ENCODE peak calls at places on chromosome 22, in nine cellular contexts. I is coronary artery, Q is testis, W is psoas muscle, A is PC-3, Z is astrocyte of the spinal cord, N is uterus, P is esophagus squamous epithelium, X is endodermal cell. M is an unnamed sample.

GRCh38 chr22:23285734-23286133 is 105.4 kb downstream of the BCR start:
- DNase-seq in A (no peak), W (no peak), X (no peak), I (no peak), P (no peak), Z (peak), Q (no peak), N (no peak), M (no peak)

GRCh38 chr22:49044776-49045175 is 782.9 kb downstream of the BRD1 start:
- DNase-seq in X (no peak), W (no peak), A (no peak), P (no peak), Q (no peak), I (no peak), Z (no peak), N (no peak), M (no peak)

GRCh38 chr22:49197500-49197899 is 630.2 kb downstream of the BRD1 start:
- DNase-seq in I (peak), P (no peak), N (peak), A (no peak), W (no peak), Q (peak), X (peak), Z (no peak), M (no peak)

GRCh38 chr22:48407256-48407955 is 1420.3 kb downstream of the BRD1 start:
- DNase-seq in Z (no peak), W (no peak), X (no peak), A (no peak), P (no peak), I (no peak), N (no peak), Q (no peak), M (no peak)

GRCh38 chr22:35620624-35621245 is 3.6 kb upstream of the MB start:
- DNase-seq in X (no peak), P (no peak), Z (peak), Q (no peak), W (no peak), A (no peak), N (peak), I (no peak), M (no peak)

GRCh38 chr22:25582946-25583345 is 18.5 kb downstream of the GRK3 start:
- DNase-seq in N (no peak), I (no peak), Z (no peak), P (no peak), Q (no peak), W (no peak), X (no peak), A (no peak), M (no peak)

GRCh38 chr22:44842417-44842816 is 90.0 kb downstream of the ARHGAP8 start:
- DNase-seq in N (no peak), I (no peak), Z (no peak), X (no peak), P (no peak), W (no peak), A (no peak), Q (no peak), M (no peak)

GRCh38 chr22:49792107-49792506 is 35.6 kb downstream of the BRD1 start:
- DNase-seq in Z (no peak), I (no peak), A (no peak), P (no peak), X (no peak), N (no peak), Q (no peak), W (peak), M (no peak)

GRCh38 chr22:24965822-24966626 is 13.5 kb downstream of the KIAA1671 start:
- DNase-seq in Q (peak), A (peak), N (no peak), Z (peak), I (no peak), W (peak), X (no peak), P (no peak), M (no peak)

GRCh38 chr22:31094741-31095140 is 12.6 kb downstream of the SELENOM start:
- DNase-seq in W (no peak), Z (no peak), P (no peak), Q (no peak), I (no peak), N (no peak), A (no peak), X (no peak), M (no peak)

GRCh38 chr22:39135092-39135896 is 17.2 kb downstream of the CBX7 start:
- DNase-seq in A (peak), I (no peak), X (peak), Z (peak), N (no peak), Q (no peak), P (no peak), W (no peak), M (no peak)

GRCh38 chr22:43946391-43946680 is 8.9 kb upstream of the SAMM50 start:
- DNase-seq in I (no peak), P (no peak), W (no peak), N (no peak), Q (no peak), A (no peak), X (no peak), Z (no peak), M (no peak)

GRCh38 chr22:45101828-45102227 is 61.9 kb upstream of the NUP50 start:
- DNase-seq in A (peak), W (peak), X (peak), I (no peak), Q (peak), P (no peak), Z (peak), N (peak), M (no peak)

GRCh38 chr22:46068176-46068907 is 82.0 kb upstream of the PPARA start:
- DNase-seq in W (no peak), Z (peak), P (no peak), N (no peak), I (no peak), A (peak), Q (no peak), X (no peak), M (no peak)

GRCh38 chr22:35544189-35544588 is 3.6 kb downstream of the RASD2 start:
- DNase-seq in A (no peak), N (no peak), I (no peak), X (no peak), Z (no peak), W (no peak), Q (no peak), P (no peak), M (no peak)

GRCh38 chr22:46561435-46561905 is 24.1 kb upstream of the CELSR1 start:
- DNase-seq in N (no peak), A (peak), P (no peak), X (peak), W (no peak), Z (no peak), I (no peak), Q (peak), M (no peak)

GRCh38 chr22:39819429-39819828 is 74.1 kb downstream of the ENTHD1 start:
- DNase-seq in Z (no peak), P (no peak), A (no peak), X (no peak), N (no peak), W (no peak), Q (no peak), I (no peak), M (no peak)

GRCh38 chr22:45271667-45272188 is 13.0 kb upstream of the UPK3A start:
- DNase-seq in Q (peak), P (no peak), Z (no peak), A (no peak), W (peak), N (peak), I (no peak), X (no peak), M (no peak)

GRCh38 chr22:29136715-29137700 is 64.2 kb downstream of the KREMEN1 start:
- DNase-seq in N (no peak), A (no peak), I (no peak), Q (no peak), Z (no peak), W (peak), X (no peak), P (no peak), M (no peak)

GRCh38 chr22:46596032-46596441 is 24.1 kb upstream of the GRAMD4 start:
- DNase-seq in N (no peak), Z (no peak), Q (no peak), A (no peak), X (no peak), I (no peak), W (peak), P (no peak), M (no peak)

GRCh38 chr22:46500201-46500600 is 37.2 kb downstream of the CELSR1 start:
- DNase-seq in I (no peak), W (no peak), Z (no peak), X (peak), Q (no peak), N (no peak), A (no peak), P (no peak), M (no peak)

GRCh38 chr22:47474895-47475294 is 712.4 kb downstream of the TBC1D22A start:
- DNase-seq in N (no peak), I (no peak), A (no peak), P (no peak), W (no peak), Z (peak), X (no peak), Q (no peak), M (no peak)

GRCh38 chr22:47165998-47166397 is 403.5 kb downstream of the TBC1D22A start:
- DNase-seq in A (no peak), Z (no peak), P (no peak), Q (no peak), N (peak), X (peak), I (peak), W (no peak), M (no peak)

GRCh38 chr22:50526849-50527801 is 1.7 kb upstream of the SCO2 start:
- DNase-seq in Z (no peak), N (peak), I (peak), W (peak), P (no peak), Q (no peak), X (peak), A (peak), M (no peak)

GRCh38 chr22:46238541-46238940 is 11.6 kb downstream of the CDPF1 start:
- DNase-seq in Q (no peak), N (no peak), X (no peak), A (no peak), P (no peak), W (no peak), I (no peak), Z (no peak), M (no peak)

GRCh38 chr22:50102946-50103345 is 13.1 kb downstream of the MOV10L1 start:
- DNase-seq in X (no peak), P (no peak), Z (no peak), W (no peak), I (no peak), N (no peak), A (peak), Q (no peak), M (no peak)

GRCh38 chr22:29457730-29458129 is 19.3 kb downstream of the RFPL1 start:
- DNase-seq in I (no peak), N (no peak), P (no peak), X (peak), A (peak), Z (peak), Q (peak), W (no peak), M (no peak)

GRCh38 chr22:25081409-25081824 is 118.2 kb upstream of the CRYBB3 start:
- DNase-seq in W (no peak), A (peak), X (peak), N (no peak), P (no peak), Q (peak), Z (no peak), I (no peak), M (no peak)

GRCh38 chr22:43895986-43896645 is 4.3 kb upstream of the PNPLA5 start:
- DNase-seq in N (no peak), I (no peak), Z (no peak), A (no peak), Q (no peak), W (no peak), X (peak), P (no peak), M (no peak)

GRCh38 chr22:33221566-33221965 is 163.4 kb upstream of the SYN3 start:
- DNase-seq in Z (no peak), A (no peak), Q (no peak), P (no peak), W (no peak), X (no peak), N (no peak), I (no peak), M (no peak)

GRCh38 chr22:30575011-30575671 is 676 bp upstream of the GAL3ST1 start:
- DNase-seq in Z (peak), W (no peak), A (no peak), Q (peak), X (peak), N (peak), I (peak), P (no peak), M (no peak)

GRCh38 chr22:46803936-46804335 is 41.5 kb downstream of the TBC1D22A start:
- DNase-seq in Q (no peak), I (no peak), N (no peak), A (no peak), P (no peak), W (no peak), X (no peak), Z (no peak), M (no peak)

GRCh38 chr22:46078241-46079092 is 71.9 kb upstream of the PPARA start:
- DNase-seq in W (peak), N (peak), Q (peak), X (no peak), A (peak), I (peak), P (no peak), Z (no peak), M (no peak)

GRCh38 chr22:22079404-22080148 is 97.0 kb upstream of the TOP3B start:
- DNase-seq in W (no peak), Q (no peak), N (no peak), A (no peak), I (no peak), Z (no peak), X (no peak), P (no peak), M (no peak)

GRCh38 chr22:39148727-39149535 is 3.5 kb downstream of the CBX7 start:
- DNase-seq in Z (no peak), I (no peak), Q (peak), X (peak), W (peak), P (no peak), N (peak), A (no peak), M (no peak)

GRCh38 chr22:39292002-39292401 is 27.4 kb downstream of the RPL3 start:
- DNase-seq in Z (no peak), W (no peak), N (no peak), X (no peak), A (peak), Q (peak), I (no peak), P (no peak), M (peak)

GRCh38 chr22:50691521-50691920 is 18.9 kb downstream of the SHANK3 start:
- DNase-seq in W (no peak), X (peak), A (peak), I (no peak), N (no peak), Z (peak), P (no peak), Q (no peak), M (no peak)

GRCh38 chr22:45612451-45612901 is 59.2 kb upstream of the ATXN10 start:
- DNase-seq in W (peak), P (peak), X (no peak), N (peak), I (no peak), Q (no peak), A (peak), Z (peak), M (no peak)

GRCh38 chr22:42743501-42743991 is 22.9 kb upstream of the A4GALT start:
- DNase-seq in X (no peak), A (no peak), Z (peak), P (no peak), Q (peak), N (peak), I (peak), W (peak), M (no peak)

GRCh38 chr22:17738386-17739128 is 35.7 kb downstream of the BID start:
- DNase-seq in P (no peak), X (no peak), A (no peak), Z (no peak), I (no peak), Q (no peak), N (no peak), W (no peak), M (no peak)

DNA sequence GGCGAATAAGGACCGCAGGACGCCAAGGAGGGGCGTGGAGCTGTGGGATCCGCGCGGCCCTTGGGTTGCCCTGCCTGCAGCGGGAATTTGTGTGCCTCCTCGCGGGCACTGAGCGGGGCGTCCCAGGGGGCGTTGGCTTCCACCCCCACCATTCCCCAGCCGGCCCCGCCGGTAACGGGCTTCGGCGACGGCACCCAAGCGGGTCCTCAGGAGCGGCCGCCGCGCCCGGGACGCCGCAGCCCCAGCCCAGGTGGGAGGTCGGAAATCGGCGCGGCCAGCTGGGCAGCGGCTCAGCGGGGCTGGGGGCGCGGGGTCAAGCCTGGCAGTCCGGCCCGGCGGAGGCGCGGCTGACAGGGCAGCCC is 320 bp downstream of the CLTCL1 start:
- DNase-seq in X (peak), I (peak), W (peak), A (no peak), N (peak), P (no peak), Z (peak), Q (peak), M (no peak)
- H3K4me3 ChIP-seq in X (peak), I (peak), W (peak), A (peak), N (peak), P (peak), Z (peak), Q (peak), M (peak)

GRCh38 chr22:37330200-37331033 is 48.1 kb downstream of the CYTH4 start:
- DNase-seq in N (no peak), Z (peak), W (no peak), P (no peak), I (no peak), A (peak), Q (peak), X (peak), M (peak)
- TF ChIP-seq CTCF in N (no peak), Z (peak), W (no peak), P (no peak), I (no peak), A (peak), Q (no peak), X (peak), M (peak)

GRCh38 chr22:41561788-41562187 is 978 bp downstream of the CSDC2 start:
- DNase-seq in Z (no peak), A (no peak), I (no peak), W (no peak), P (no peak), X (peak), N (no peak), Q (peak), M (no peak)

GRCh38 chr22:41555325-41555724 is 5.5 kb upstream of the CSDC2 start:
- DNase-seq in Q (peak), W (no peak), I (no peak), Z (no peak), X (no peak), N (peak), A (no peak), P (no peak), M (no peak)

GRCh38 chr22:41561335-41561734 is 525 bp downstream of the CSDC2 start:
- DNase-seq in Q (peak), A (no peak), P (no peak), I (no peak), W (no peak), N (no peak), Z (peak), X (peak), M (no peak)

GRCh38 chr22:41560095-41560487 is 719 bp upstream of the CSDC2 start:
- DNase-seq in X (no peak), I (no peak), Q (peak), Z (no peak), P (no peak), A (no peak), W (no peak), N (no peak), M (no peak)

DNA sequence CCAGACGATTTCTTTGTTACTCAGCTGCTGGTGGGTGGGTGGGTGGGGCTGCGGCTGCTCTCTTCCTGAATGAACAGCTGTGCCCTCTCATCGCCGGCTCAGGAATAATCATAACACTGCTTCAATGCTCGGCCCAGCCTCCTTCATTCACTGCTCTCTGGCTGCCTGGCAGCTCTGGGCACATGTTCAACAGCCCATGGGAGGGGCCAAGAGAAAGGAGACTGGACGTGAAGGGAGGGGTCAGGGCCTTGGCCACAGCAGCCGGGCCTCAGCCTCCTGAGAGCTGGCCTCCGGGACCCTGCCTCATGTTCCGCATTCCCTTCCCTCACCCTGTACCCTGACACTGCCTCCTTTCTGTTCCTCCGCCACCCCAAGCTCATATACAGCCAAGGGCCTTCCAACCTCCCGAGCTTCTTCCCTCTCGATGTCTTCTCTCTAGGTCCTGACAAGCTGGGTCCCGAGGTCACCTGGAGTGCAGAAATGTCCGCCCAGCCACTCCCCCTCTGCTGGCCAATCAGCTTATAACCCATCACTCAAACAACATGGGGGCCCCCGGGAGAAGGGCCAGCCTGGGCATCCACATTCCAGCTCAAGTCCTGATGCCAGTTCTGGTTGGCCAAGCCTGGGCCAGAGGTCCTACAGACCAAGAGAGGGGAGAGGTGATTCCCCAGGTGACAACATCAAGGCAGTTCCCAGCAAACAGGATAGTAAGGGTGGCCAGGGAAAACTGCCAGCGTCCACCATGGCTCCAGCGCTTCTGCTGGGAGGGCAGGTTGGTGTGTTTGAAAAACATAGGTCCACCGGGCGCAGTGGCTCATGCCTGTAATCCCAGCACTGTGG is 3.2 kb upstream of the CSDC2 start:
- DNase-seq in W (peak), P (no peak), X (peak), Z (peak), Q (peak), A (no peak), N (peak), I (peak), M (no peak)
- H3K4me3 ChIP-seq in W (no peak), P (no peak), X (no peak), Z (no peak), Q (no peak), A (no peak), N (no peak), I (peak), M (no peak)

GRCh38 chr22:37994982-37995381 is 10.6 kb upstream of the SOX10 start:
- DNase-seq in X (no peak), A (no peak), Q (no peak), P (no peak), Z (no peak), N (no peak), W (no peak), I (no peak), M (no peak)

GRCh38 chr22:37996079-37996478 is 11.7 kb upstream of the SOX10 start:
- DNase-seq in A (no peak), X (peak), N (no peak), Q (no peak), Z (no peak), W (no peak), I (no peak), P (no peak), M (no peak)

GRCh38 chr22:37994049-37994448 is 9.7 kb upstream of the SOX10 start:
- DNase-seq in Z (no peak), N (no peak), P (no peak), Q (no peak), X (no peak), I (no peak), A (no peak), W (no peak), M (no peak)

GRCh38 chr22:37996515-37997246 is 12.3 kb upstream of the SOX10 start:
- DNase-seq in Z (no peak), N (no peak), Q (no peak), A (no peak), W (no peak), P (no peak), I (no peak), X (no peak), M (no peak)

DNA sequence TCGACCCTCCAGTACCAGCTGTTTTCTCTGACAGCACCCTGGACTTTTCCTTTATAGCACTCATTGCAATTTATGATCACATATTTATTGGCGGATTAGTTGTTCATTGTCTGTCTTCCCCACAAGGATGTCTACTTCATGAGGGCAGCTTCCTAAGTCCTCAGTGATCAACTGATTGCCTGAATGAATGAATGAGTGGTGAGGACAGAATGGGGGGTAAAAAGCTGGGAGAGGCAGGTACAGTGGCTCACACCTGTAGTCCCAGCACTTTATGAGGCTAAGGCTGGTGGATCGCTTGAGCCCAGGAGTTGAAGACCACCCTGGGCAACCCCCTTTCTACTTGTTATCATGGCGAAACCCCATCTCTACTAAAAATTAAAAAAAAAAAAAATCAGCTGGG is 11.1 kb upstream of the SOX10 start:
- DNase-seq in P (no peak), Q (no peak), I (no peak), A (no peak), Z (no peak), W (no peak), N (no peak), X (no peak), M (no peak)
- TF ChIP-seq CTCF in P (no peak), Q (no peak), I (no peak), A (no peak), Z (no peak), W (no peak), N (no peak), X (no peak), M (no peak)